ENCODE peak calls at places on chromosome 1, in seven cellular contexts. K is WTC11, D is K562, I is HepG2, O is GM12878, B is HCT116, G is H1. S is an unnamed sample.

GRCh38 chr1:110556471-110556807 is 37.5 kb upstream of the KCNA10 start:
- DNase-seq in D (no peak), K (no peak), O (no peak), G (no peak), B (no peak), I (no peak), S (no peak)

GRCh38 chr1:156245451-156246232 is 2.2 kb downstream of the PAQR6 start:
- DNase-seq in D (no peak), I (no peak), O (no peak), K (peak), G (no peak), B (no peak), S (no peak)

GRCh38 chr1:16267690-16268180 is 30.8 kb upstream of the CPLANE2 start:
- DNase-seq in I (peak), K (no peak), D (no peak), O (no peak), G (no peak), B (no peak), S (no peak)

GRCh38 chr1:170929835-170930554 is 5.3 kb upstream of the MROH9 start:
- DNase-seq in I (peak), D (peak), G (peak), K (no peak), B (peak), O (peak), S (peak)

GRCh38 chr1:171142081-171142450 is 43.0 kb upstream of the FMO2 start:
- DNase-seq in B (no peak), D (no peak), K (no peak), O (no peak), I (peak), G (no peak), S (no peak)

GRCh38 chr1:25685211-25685750 is 68.7 kb downstream of the MAN1C1 start:
- DNase-seq in I (no peak), B (no peak), K (no peak), G (no peak), D (no peak), O (no peak), S (no peak)

GRCh38 chr1:245096330-245097066 is 58.3 kb upstream of the KIF26B start:
- DNase-seq in G (no peak), K (no peak), I (peak), D (no peak), B (no peak), O (no peak), S (no peak)

GRCh38 chr1:24905979-24906720 is 23.9 kb downstream of the RUNX3 start:
- DNase-seq in I (no peak), G (no peak), O (no peak), D (no peak), K (no peak), B (no peak), S (no peak)

GRCh38 chr1:229248821-229249817 is 21.8 kb upstream of the RAB4A start:
- DNase-seq in B (no peak), I (no peak), O (no peak), D (no peak), K (no peak), G (no peak), S (no peak)

GRCh38 chr1:1005774-1006304 is 5.9 kb upstream of the HES4 start:
- DNase-seq in B (no peak), G (no peak), I (no peak), D (no peak), K (no peak), O (no peak), S (no peak)

GRCh38 chr1:3881191-3881475 is 18.9 kb downstream of the C1orf174 start:
- DNase-seq in O (no peak), K (no peak), I (no peak), B (no peak), G (no peak), D (no peak), S (no peak)

GRCh38 chr1:87765686-87766085 is 437.0 kb downstream of the LMO4 start:
- DNase-seq in B (no peak), I (no peak), D (no peak), G (no peak), O (no peak), K (no peak), S (no peak)

GRCh38 chr1:201450721-201451291 is 18.2 kb downstream of the PHLDA3 start:
- DNase-seq in G (no peak), D (no peak), I (no peak), K (peak), B (no peak), O (no peak), S (peak)
- TF ChIP-seq SP1 in G (no peak), D (no peak), I (no peak), K (no peak), B (no peak), O (peak), S (no peak)

DNA sequence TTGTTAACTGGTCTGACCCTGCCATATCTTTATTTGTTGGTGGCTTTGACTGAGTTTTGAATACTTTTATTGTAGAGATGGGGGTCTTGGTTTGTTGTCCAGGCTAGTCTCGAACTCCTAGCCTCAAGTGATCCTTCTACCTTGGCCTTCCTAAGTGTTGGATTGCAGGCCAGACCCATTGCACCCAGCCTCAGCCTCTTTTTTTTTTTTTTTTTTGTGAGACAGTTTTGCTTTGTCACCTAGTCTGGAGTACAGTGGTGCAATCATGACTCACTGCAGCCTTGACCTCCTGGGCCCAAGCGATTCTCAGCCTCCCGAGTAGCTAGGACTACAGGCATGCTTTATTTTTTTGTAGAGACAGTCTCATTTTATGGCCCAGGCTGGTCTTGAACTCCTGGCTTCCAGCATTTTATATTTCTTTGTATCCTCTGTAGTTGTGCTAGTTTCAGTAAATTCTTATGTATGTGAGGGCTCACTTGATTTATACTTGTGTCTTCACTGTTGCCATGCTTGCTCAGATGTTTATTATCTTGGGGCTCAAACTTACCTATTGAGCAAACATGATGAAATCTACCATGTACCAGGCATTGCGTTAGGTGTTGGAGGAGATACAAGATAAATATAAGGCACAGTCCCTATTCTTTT is 24.1 kb downstream of the THRAP3 start:
- DNase-seq in K (no peak), B (peak), G (no peak), O (no peak), I (peak), D (no peak), S (no peak)
- TF ChIP-seq SP1 in K (no peak), B (peak), G (no peak), O (no peak), I (no peak), D (peak), S (no peak)

GRCh38 chr1:201783067-201783466 is 45.9 kb upstream of the IPO9 start:
- DNase-seq in K (no peak), D (no peak), B (no peak), G (no peak), I (no peak), O (no peak), S (no peak)
- TF ChIP-seq SP1 in K (no peak), D (no peak), B (no peak), G (no peak), I (no peak), O (no peak), S (no peak)

DNA sequence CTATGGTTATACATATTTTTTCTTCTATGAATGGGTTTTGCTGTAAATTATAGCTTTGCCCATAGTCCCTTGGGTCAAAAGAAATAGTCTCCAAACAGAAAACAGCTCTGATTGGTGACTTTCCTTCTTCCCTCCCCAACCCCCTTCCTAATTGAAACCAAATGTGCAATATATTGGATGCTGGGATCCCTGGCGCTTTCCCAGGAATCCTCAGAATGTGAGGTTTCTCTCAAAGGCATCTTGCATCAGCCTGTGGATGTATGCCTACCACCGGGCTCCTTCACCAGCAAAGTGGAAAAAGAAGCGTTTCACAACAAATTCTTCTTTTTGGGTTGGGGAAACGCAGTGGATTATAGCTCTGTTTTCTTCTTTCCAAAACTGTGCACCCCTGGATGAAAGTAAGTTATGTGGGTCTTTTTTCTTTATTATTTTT is at the start of gene DDR2:
- DNase-seq in D (no peak), B (no peak), I (no peak), G (no peak), K (no peak), O (no peak), S (peak)
- TF ChIP-seq SP1 in D (no peak), B (no peak), I (no peak), G (no peak), K (no peak), O (no peak), S (no peak)

GRCh38 chr1:193321242-193321842 is 134.9 kb upstream of the B3GALT2 start:
- DNase-seq in I (no peak), D (no peak), K (no peak), G (no peak), O (no peak), B (no peak), S (no peak)
- TF ChIP-seq SP1 in I (no peak), D (no peak), K (no peak), G (no peak), O (no peak), B (no peak), S (no peak)

DNA sequence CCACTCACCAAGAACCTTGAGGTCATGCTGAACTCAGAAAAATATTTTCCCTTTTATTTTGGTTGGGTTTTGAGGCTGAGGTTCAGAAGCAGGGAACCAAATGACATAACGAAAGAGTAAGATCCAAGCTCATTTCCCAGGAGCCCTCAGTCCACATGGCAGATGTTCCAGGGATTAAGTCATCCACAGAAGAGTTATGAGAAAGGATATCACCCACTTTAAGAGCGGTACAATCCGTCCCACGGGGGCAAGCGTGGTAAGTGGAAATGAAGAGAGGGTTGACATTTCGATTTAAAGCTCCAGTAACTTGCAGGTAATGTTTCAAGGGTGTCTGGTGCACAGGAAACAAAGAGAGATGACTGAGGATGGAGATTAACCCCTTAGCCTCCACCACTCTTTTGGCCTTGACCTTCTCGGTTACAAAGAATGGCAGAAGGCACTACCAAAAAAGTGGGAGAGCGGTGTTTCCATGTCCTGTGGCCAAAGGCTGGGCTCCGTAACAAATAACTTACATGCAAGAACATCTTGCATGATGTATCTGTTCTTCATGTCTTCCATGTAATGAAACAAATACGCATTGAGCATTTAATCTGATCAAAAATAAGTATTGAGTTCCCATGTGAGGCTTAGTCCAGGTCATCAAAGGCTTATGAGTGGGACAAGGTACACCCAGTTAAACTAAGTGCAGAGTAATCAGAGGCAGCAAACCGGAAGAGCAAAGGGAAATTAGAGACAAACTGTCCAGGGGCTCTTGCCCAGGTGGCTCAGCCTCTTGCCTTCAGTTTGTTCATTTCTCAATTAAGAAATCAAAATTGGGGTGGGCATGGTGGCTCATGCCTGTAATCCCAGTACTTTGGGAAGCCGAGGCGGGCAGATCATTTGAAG is 241.4 kb downstream of the TOMM20 start:
- DNase-seq in K (no peak), B (no peak), O (no peak), G (no peak), D (no peak), I (no peak), S (no peak)
- TF ChIP-seq SP1 in K (no peak), B (no peak), O (no peak), G (no peak), D (no peak), I (no peak), S (no peak)

DNA sequence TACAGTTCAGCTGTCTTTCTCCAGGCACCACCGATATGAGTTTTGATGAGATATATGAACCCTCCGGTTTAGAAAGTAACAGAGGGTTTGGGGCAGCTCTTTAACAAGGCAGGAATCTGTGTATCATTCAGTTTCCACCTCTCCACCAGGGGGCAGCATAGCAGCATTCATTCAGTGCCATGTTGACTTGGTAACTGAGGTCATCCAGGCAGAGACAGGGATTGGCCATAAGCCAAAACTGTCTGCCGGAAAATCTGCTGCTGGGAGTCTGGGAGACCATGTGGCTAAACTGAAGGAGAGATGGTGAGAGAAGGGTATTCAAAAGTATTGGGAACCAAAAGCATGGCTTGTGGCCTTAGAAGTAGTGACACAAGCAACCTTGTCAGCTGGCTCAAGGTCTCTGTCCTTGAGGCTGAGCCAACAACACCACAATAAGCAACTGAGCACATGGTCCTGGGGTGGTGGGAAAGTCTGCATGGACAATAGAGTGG is 98.5 kb downstream of the LMX1A start:
- DNase-seq in B (peak), G (peak), O (peak), D (peak), K (peak), I (peak), S (peak)
- TF ChIP-seq SP1 in B (no peak), G (no peak), O (no peak), D (no peak), K (no peak), I (no peak), S (no peak)

GRCh38 chr1:40141878-40142535 is 19.2 kb upstream of the RLF start:
- DNase-seq in B (no peak), O (no peak), D (no peak), G (no peak), I (no peak), K (no peak), S (no peak)

GRCh38 chr1:40140211-40140709 is 20.9 kb upstream of the RLF start:
- DNase-seq in K (no peak), D (no peak), B (no peak), I (no peak), G (no peak), O (no peak), S (no peak)

GRCh38 chr1:40143891-40144575 is 17.2 kb upstream of the RLF start:
- DNase-seq in D (peak), B (peak), O (peak), G (peak), K (peak), I (peak), S (peak)
- TF ChIP-seq SP1 in D (no peak), B (no peak), O (no peak), G (peak), K (no peak), I (no peak), S (no peak)

DNA sequence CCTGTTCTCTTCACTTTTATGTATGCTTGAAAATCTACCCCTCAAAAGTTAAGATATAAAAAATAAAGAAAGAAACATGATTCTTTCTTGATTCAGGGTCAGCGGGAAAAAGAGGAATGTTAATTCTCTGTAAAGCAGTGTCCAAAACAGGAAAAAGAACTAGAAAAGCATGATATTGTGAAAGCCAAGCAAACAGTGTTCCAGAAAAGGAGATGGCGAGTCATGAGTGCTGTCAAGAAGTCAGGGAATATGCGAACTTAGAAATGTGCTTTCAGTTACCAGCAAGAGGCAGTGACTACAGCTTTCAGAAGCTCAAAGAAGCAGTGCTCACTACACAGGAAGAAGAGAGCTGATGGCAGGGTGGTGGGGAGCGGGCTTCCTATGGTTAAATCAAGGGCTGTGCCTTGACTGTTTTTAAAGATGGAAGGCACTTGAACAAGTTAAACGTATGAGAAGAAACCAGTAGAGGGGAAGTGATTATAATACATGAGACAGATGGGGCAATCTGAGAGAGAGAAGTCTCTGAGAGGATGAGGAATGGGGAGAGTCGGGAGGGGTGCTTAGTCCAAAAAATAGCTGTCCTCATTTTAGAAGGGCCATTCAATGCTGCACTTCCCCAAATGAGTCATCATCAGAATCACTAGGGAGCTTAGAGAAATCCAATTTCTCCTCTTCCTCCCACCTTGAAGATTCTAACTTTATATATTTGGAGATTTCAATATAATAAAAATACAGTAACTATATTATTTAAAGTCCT is 90.4 kb downstream of the KCNK1 start:
- DNase-seq in O (no peak), K (no peak), G (no peak), I (no peak), B (no peak), D (no peak), S (no peak)
- TF ChIP-seq SP1 in O (no peak), K (no peak), G (no peak), I (no peak), B (no peak), D (no peak), S (no peak)

GRCh38 chr1:209134001-209134400 is 449.5 kb upstream of the CAMK1G start:
- DNase-seq in O (peak), G (no peak), K (no peak), I (no peak), D (no peak), B (no peak), S (no peak)
- TF ChIP-seq SP1 in O (no peak), G (no peak), K (no peak), I (no peak), D (no peak), B (no peak), S (no peak)

S was measured in HEK293T.